ENCODE peak calls at places on chromosomes 16 and 17, in six cellular contexts. L is Peyer's patch, A is GM12878, B is NB4, D is fibroblast of pulmonary artery, T is hepatocyte. Z is an unnamed sample.

GRCh38 chr16:54275956-54276355 is 10.6 kb downstream of the IRX3 start:
- DNase-seq in L (peak), A (no peak), B (no peak), D (no peak), T (no peak), Z (no peak)

GRCh38 chr16:75228143-75228976 is 9.6 kb downstream of the CTRB1 start:
- DNase-seq in L (no peak), A (no peak), B (no peak), D (no peak), T (no peak), Z (no peak)

GRCh38 chr16:20415541-20415940 is 6.2 kb downstream of the ACSM5 start:
- DNase-seq in L (no peak), A (no peak), B (no peak), D (no peak), T (no peak), Z (peak)

GRCh38 chr16:30065943-30066881 is 652 bp downstream of the ALDOA start:
- DNase-seq in L (peak), A (no peak), B (peak), D (peak), T (peak), Z (peak)

GRCh38 chr16:27318399-27319256 is 4.9 kb downstream of the IL4R start:
- DNase-seq in L (peak), A (no peak), B (peak), D (peak), T (peak), Z (peak)

GRCh38 chr16:24988137-24988535 is 27.0 kb downstream of the ARHGAP17 start:
- DNase-seq in L (no peak), A (no peak), B (no peak), D (peak), T (no peak), Z (no peak)

GRCh38 chr16:78939600-78939999 is 660.9 kb downstream of the MAF start:
- DNase-seq in L (no peak), A (no peak), B (peak), D (no peak), T (no peak), Z (no peak)

GRCh38 chr17:82065638-82066303 is at the start of gene DUS1L:
- DNase-seq in L (peak), A (no peak), B (peak), D (peak), T (peak), Z (peak)

GRCh38 chr16:27320261-27321012 is 6.7 kb downstream of the IL4R start:
- DNase-seq in L (peak), A (no peak), B (no peak), D (no peak), T (no peak), Z (no peak)

GRCh38 chr17:2901582-2901981 is 105.3 kb downstream of the RAP1GAP2 start:
- DNase-seq in L (no peak), A (no peak), B (no peak), D (no peak), T (no peak), Z (no peak)

GRCh38 chr16:56357765-56358322 is 67.5 kb downstream of the AMFR start:
- DNase-seq in L (peak), A (no peak), B (peak), D (no peak), T (no peak), Z (no peak)

DNA sequence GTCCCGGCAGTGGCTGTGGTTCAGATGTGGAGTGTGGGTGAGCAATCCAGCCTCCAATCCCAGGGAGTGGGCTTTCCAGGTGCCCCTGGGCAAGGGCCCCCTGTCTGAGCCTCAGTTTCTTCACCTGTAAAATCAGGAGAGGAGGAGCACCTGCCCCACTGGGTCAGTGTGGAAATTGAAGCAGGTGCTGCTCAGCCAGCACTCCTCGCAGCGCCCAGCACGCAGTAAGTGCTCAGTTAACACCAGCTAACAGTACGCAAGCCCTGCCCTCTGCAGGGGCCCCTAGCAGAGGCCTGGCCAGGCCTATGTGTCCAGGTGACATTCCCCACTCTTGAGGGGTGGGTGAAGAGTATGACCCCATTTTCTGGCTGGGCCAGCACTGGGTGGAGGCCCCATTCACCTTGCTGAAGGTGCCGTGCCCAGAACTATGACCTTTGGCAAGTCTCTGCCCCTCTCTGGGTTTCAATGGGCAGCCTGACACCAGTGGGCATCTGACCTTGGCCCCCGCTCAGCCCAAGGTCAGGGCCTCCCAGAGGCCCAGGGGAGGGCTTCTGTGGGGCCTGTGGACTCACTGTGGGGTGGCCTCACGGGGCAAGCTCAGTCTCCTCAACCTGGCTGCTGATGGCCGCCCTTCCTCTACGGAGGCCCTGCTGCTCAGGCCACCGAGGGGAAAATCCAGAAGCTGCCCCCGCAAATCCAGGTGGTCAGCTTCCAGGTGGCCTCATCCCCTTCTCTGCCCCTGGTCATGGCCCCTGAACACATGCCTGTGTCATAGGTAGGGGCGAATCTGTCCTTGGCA is 2.5 kb downstream of the MTSS2 start:
- DNase-seq in L (no peak), A (no peak), B (no peak), D (no peak), T (no peak), Z (no peak)
- H3K4me3 ChIP-seq in L (no peak), A (no peak), B (peak), D (no peak), T (no peak), Z (peak)

GRCh38 chr16:67549240-67549639 is 13.1 kb upstream of the CTCF start:
- DNase-seq in L (no peak), A (no peak), B (no peak), D (no peak), T (no peak), Z (no peak)

GRCh38 chr16:67548265-67549126 is 13.8 kb upstream of the CTCF start:
- DNase-seq in L (peak), A (no peak), B (peak), D (no peak), T (no peak), Z (no peak)

GRCh38 chr16:67546091-67546501 is 16.2 kb upstream of the CTCF start:
- DNase-seq in L (no peak), A (no peak), B (no peak), D (no peak), T (no peak), Z (no peak)

GRCh38 chr16:67546761-67547422 is 15.4 kb upstream of the CTCF start:
- DNase-seq in L (peak), A (no peak), B (peak), D (peak), T (peak), Z (peak)

DNA sequence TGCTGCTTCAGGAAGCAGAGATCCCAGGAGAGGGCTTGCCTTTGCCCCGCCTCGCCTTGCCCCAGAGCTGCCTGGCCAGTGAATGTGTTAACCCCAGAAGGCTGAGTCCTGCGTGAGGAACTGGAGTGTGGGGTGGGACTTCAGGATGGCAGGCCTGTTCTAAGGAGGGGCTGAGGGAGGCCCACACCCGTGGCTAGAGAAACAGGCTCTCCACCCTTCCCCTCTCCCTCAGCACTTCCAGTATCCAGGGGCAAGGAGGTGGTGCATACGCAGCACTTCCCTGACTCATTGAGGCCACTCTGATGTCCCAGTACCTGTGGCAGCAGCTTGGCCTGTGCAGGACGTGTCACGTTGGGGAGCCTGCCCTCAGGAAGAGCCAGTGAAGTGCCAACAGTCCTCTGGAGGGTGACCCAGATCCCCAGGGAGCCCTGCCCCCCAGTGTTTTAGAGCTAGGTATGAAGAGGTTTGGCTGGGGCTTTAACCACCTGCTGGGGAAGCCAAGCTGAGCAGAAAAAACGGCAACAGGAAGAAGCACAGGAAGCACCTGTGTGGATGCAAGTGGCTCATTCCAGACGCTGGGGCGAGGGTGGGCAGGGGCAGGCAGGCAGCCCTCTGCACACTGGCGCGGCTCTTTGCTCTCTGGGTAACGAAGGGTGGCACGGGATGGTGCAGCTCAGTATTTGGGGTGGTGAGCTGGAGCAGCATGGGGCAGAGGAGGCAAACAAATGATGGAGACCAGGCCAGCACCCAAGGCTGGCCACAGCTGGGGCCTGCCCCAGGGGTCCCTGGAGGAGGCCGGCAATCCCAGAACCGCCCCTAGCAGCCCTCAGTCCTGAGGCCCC is 14.7 kb upstream of the CTCF start:
- DNase-seq in L (peak), A (no peak), B (no peak), D (no peak), T (no peak), Z (no peak)
- TF ChIP-seq CTCF in L (no peak), A (no peak), B (no peak), D (no peak), T (no peak), Z (no peak)

DNA sequence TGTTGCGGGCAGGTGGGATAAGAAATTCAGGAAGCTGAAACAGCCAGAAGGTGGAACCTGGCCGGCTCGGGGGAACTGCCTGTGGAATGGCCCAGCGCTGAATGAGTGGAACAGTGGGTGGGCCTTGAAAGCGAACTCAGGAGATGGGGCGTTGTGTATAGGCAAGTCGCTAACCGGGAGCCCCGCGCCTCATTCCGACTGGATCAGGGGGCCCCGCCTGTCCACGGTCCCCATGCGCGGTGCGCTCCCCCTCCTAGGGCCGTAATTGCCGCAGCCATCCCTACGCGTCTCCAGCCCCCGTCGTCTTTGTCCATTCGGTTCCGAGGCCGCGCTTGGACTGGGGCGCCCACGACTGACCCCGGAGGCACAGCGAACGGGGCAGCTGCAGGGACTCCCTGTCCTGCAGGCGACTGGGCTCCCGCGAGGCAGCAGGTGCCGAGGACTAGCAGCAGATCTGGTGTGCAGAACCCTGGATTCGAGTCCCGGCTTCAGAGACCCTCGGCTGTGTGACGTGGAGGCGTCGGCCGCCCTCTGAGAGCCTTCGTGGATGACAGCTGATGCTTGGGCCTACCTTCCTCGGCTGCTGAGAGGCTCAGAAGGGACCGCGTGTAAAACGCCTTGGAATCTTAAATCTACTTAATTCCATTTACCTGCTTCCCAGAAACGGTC is 10.9 kb upstream of the CA4 start:
- DNase-seq in L (no peak), A (no peak), B (no peak), D (no peak), T (no peak), Z (no peak)
- H3K4me3 ChIP-seq in L (no peak), A (no peak), B (no peak), D (no peak), T (no peak), Z (no peak)

GRCh38 chr17:47830991-47831933 is at the start of the genes LRRC46 and MRPL10:
- DNase-seq in L (peak), A (peak), B (peak), D (peak), T (peak), Z (peak)
- TF ChIP-seq CTCF in L (no peak), A (peak), B (peak), D (peak), T (peak), Z (peak)

GRCh38 chr16:23570992-23571632 is 13.6 kb downstream of the UBFD1 start:
- DNase-seq in L (no peak), A (no peak), B (no peak), D (no peak), T (no peak), Z (no peak)
- H3K4me3 ChIP-seq in L (no peak), A (no peak), B (no peak), D (no peak), T (no peak), Z (no peak)

GRCh38 chr17:34566201-34566600 is 13.2 kb upstream of the TMEM132E start:
- DNase-seq in L (no peak), A (no peak), B (no peak), D (no peak), T (no peak), Z (no peak)
- TF ChIP-seq CTCF in L (no peak), A (no peak), B (no peak), D (no peak), T (no peak), Z (no peak)

DNA sequence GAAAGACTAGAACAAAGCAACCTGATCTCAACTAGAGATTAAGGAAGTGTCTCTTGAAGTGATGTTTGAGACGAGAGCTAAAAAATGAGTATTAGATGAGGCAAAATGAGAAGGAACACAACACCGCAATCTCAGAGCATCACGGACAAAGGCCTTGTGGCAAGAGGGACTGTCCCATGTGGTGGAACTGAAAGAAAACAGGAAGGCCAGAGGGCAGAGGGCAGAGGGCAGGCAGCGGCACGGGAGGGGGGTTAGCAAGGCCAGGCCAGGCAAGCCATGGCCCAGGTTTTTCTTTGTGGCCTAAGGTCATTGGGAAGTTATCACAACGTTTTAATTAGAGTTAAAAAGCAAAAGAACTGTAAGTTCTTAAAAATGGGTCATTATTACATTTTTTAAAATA is 22.5 kb downstream of the RPA1 start:
- DNase-seq in L (no peak), A (no peak), B (no peak), D (no peak), T (no peak), Z (no peak)
- H3K4me3 ChIP-seq in L (no peak), A (no peak), B (no peak), D (no peak), T (no peak), Z (no peak)

GRCh38 chr17:9862191-9862590 is 36.5 kb downstream of the GLP2R start:
- DNase-seq in L (no peak), A (no peak), B (no peak), D (no peak), T (no peak), Z (no peak)
- TF ChIP-seq CTCF in L (no peak), A (no peak), B (no peak), D (no peak), T (no peak), Z (no peak)